ENCODE peak calls at places on chromosome 14, in nine cellular contexts. One of them, this sample, is unnamed.

GRCh38 chr14:100890451-100890850 is 13.1 kb downstream of the RTL1 start:
- DNase-seq in endothelial cell: no peak
- DNase-seq in neural progenitor cell: no peak
- DNase-seq in IMR-90: no peak
- DNase-seq in AG04450: no peak
- DNase-seq in fibroblast of pulmonary artery: no peak
- DNase-seq in astrocyte of the cerebellum: no peak
- DNase-seq in fibroblast of lung: no peak
- DNase-seq in cardiac fibroblast: no peak
- DNase-seq in this sample: no peak

GRCh38 chr14:77707355-77707723 is 484 bp downstream of the ALKBH1 start:
- DNase-seq in fibroblast of pulmonary artery: peak
- DNase-seq in neural progenitor cell: peak
- DNase-seq in IMR-90: peak
- DNase-seq in astrocyte of the cerebellum: peak
- DNase-seq in fibroblast of lung: peak
- DNase-seq in endothelial cell: peak
- DNase-seq in AG04450: peak
- DNase-seq in cardiac fibroblast: peak
- DNase-seq in this sample: peak

GRCh38 chr14:61973981-61974380 is 211.8 kb downstream of the SNAPC1 start:
- DNase-seq in fibroblast of lung: peak
- DNase-seq in endothelial cell: no peak
- DNase-seq in IMR-90: peak
- DNase-seq in cardiac fibroblast: peak
- DNase-seq in neural progenitor cell: no peak
- DNase-seq in fibroblast of pulmonary artery: peak
- DNase-seq in AG04450: peak
- DNase-seq in astrocyte of the cerebellum: peak
- DNase-seq in this sample: peak

GRCh38 chr14:61609143-61609851 is 86.0 kb upstream of the HIF1A start:
- DNase-seq in cardiac fibroblast: peak
- DNase-seq in neural progenitor cell: peak
- DNase-seq in endothelial cell: peak
- DNase-seq in IMR-90: peak
- DNase-seq in astrocyte of the cerebellum: no peak
- DNase-seq in AG04450: no peak
- DNase-seq in fibroblast of lung: peak
- DNase-seq in fibroblast of pulmonary artery: peak
- DNase-seq in this sample: peak

GRCh38 chr14:89504602-89505320 is 87.7 kb upstream of the FOXN3 start:
- DNase-seq in AG04450: no peak
- DNase-seq in fibroblast of pulmonary artery: peak
- DNase-seq in IMR-90: peak
- DNase-seq in endothelial cell: no peak
- DNase-seq in fibroblast of lung: peak
- DNase-seq in cardiac fibroblast: peak
- DNase-seq in astrocyte of the cerebellum: peak
- DNase-seq in neural progenitor cell: no peak
- DNase-seq in this sample: peak

GRCh38 chr14:91067186-91067585 is 6.7 kb upstream of the RPS6KA5 start:
- DNase-seq in endothelial cell: no peak
- DNase-seq in fibroblast of lung: no peak
- DNase-seq in fibroblast of pulmonary artery: no peak
- DNase-seq in cardiac fibroblast: no peak
- DNase-seq in astrocyte of the cerebellum: no peak
- DNase-seq in IMR-90: no peak
- DNase-seq in AG04450: no peak
- DNase-seq in neural progenitor cell: no peak
- DNase-seq in this sample: no peak

GRCh38 chr14:51816031-51816430 is 44.4 kb upstream of the GNG2 start:
- DNase-seq in neural progenitor cell: no peak
- DNase-seq in fibroblast of pulmonary artery: no peak
- DNase-seq in cardiac fibroblast: no peak
- DNase-seq in fibroblast of lung: no peak
- DNase-seq in astrocyte of the cerebellum: no peak
- DNase-seq in endothelial cell: no peak
- DNase-seq in AG04450: no peak
- DNase-seq in IMR-90: no peak
- DNase-seq in this sample: no peak

GRCh38 chr14:88825503-88825902 is 1.1 kb downstream of the TTC8 start:
- DNase-seq in IMR-90: no peak
- DNase-seq in fibroblast of pulmonary artery: no peak
- DNase-seq in AG04450: no peak
- DNase-seq in astrocyte of the cerebellum: no peak
- DNase-seq in cardiac fibroblast: no peak
- DNase-seq in endothelial cell: no peak
- DNase-seq in fibroblast of lung: no peak
- DNase-seq in neural progenitor cell: no peak
- DNase-seq in this sample: no peak

GRCh38 chr14:47365248-47365647 is 310.2 kb downstream of the MDGA2 start:
- DNase-seq in IMR-90: no peak
- DNase-seq in neural progenitor cell: peak
- DNase-seq in AG04450: no peak
- DNase-seq in fibroblast of lung: no peak
- DNase-seq in fibroblast of pulmonary artery: no peak
- DNase-seq in astrocyte of the cerebellum: no peak
- DNase-seq in cardiac fibroblast: no peak
- DNase-seq in endothelial cell: no peak
- DNase-seq in this sample: no peak

GRCh38 chr14:73887704-73888459 is 1.2 kb downstream of the ZNF410 start:
- DNase-seq in IMR-90: no peak
- DNase-seq in neural progenitor cell: no peak
- DNase-seq in astrocyte of the cerebellum: no peak
- DNase-seq in fibroblast of pulmonary artery: no peak
- DNase-seq in fibroblast of lung: no peak
- DNase-seq in AG04450: no peak
- DNase-seq in endothelial cell: no peak
- DNase-seq in cardiac fibroblast: peak
- DNase-seq in this sample: no peak

GRCh38 chr14:72781476-72782181 is 112.3 kb downstream of the DPF3 start:
- DNase-seq in astrocyte of the cerebellum: peak
- DNase-seq in AG04450: no peak
- DNase-seq in fibroblast of pulmonary artery: peak
- DNase-seq in endothelial cell: no peak
- DNase-seq in cardiac fibroblast: peak
- DNase-seq in fibroblast of lung: peak
- DNase-seq in neural progenitor cell: no peak
- DNase-seq in IMR-90: peak
- DNase-seq in this sample: peak

DNA sequence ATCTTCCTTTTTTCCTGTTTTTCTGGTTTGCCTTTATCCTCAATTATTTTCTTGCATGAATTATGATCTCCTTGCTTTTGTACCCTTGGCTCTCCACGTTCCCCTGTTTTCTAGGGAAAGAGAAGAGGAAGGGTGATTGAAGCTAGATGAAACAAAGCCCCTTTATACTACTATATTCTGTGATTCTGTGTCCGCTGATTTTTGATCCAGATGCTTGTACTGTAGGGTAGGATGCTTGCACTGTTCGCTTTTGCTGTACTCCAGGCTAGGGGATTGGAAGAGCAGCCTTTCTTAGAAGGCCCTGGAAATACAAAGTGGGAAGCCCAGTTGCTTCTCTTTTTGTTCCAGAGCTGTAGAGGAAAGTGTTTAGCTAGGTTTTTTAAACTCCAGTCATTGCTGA is 35.1 kb upstream of the KLHDC2 start:
- DNase-seq in IMR-90: no peak
- DNase-seq in astrocyte of the cerebellum: no peak
- DNase-seq in cardiac fibroblast: no peak
- DNase-seq in fibroblast of lung: no peak
- DNase-seq in neural progenitor cell: no peak
- DNase-seq in fibroblast of pulmonary artery: no peak
- DNase-seq in AG04450: no peak
- DNase-seq in endothelial cell: no peak
- DNase-seq in this sample: no peak
- TF ChIP-seq CTCF in IMR-90: no peak
- TF ChIP-seq CTCF in astrocyte of the cerebellum: no peak
- TF ChIP-seq CTCF in cardiac fibroblast: no peak
- TF ChIP-seq CTCF in fibroblast of lung: no peak
- TF ChIP-seq CTCF in neural progenitor cell: no peak
- TF ChIP-seq CTCF in fibroblast of pulmonary artery: no peak
- TF ChIP-seq CTCF in AG04450: no peak
- TF ChIP-seq CTCF in endothelial cell: no peak
- TF ChIP-seq CTCF in this sample: no peak

GRCh38 chr14:54746019-54746418 is 156.6 kb downstream of the GCH1 start:
- DNase-seq in fibroblast of lung: no peak
- DNase-seq in astrocyte of the cerebellum: no peak
- DNase-seq in AG04450: no peak
- DNase-seq in fibroblast of pulmonary artery: no peak
- DNase-seq in IMR-90: no peak
- DNase-seq in neural progenitor cell: no peak
- DNase-seq in cardiac fibroblast: no peak
- DNase-seq in endothelial cell: no peak
- DNase-seq in this sample: no peak

GRCh38 chr14:54742492-54743350 is 159.9 kb downstream of the GCH1 start:
- DNase-seq in AG04450: no peak
- DNase-seq in cardiac fibroblast: no peak
- DNase-seq in astrocyte of the cerebellum: no peak
- DNase-seq in fibroblast of lung: no peak
- DNase-seq in neural progenitor cell: no peak
- DNase-seq in fibroblast of pulmonary artery: no peak
- DNase-seq in IMR-90: no peak
- DNase-seq in endothelial cell: no peak
- DNase-seq in this sample: no peak

GRCh38 chr14:54747616-54748015 is 155.0 kb downstream of the GCH1 start:
- DNase-seq in AG04450: no peak
- DNase-seq in endothelial cell: no peak
- DNase-seq in cardiac fibroblast: no peak
- DNase-seq in fibroblast of pulmonary artery: no peak
- DNase-seq in neural progenitor cell: no peak
- DNase-seq in astrocyte of the cerebellum: no peak
- DNase-seq in IMR-90: no peak
- DNase-seq in fibroblast of lung: no peak
- DNase-seq in this sample: no peak

GRCh38 chr14:54739514-54739913 is 163.1 kb downstream of the GCH1 start:
- DNase-seq in IMR-90: no peak
- DNase-seq in neural progenitor cell: no peak
- DNase-seq in fibroblast of lung: no peak
- DNase-seq in cardiac fibroblast: no peak
- DNase-seq in astrocyte of the cerebellum: no peak
- DNase-seq in AG04450: no peak
- DNase-seq in fibroblast of pulmonary artery: no peak
- DNase-seq in endothelial cell: no peak
- DNase-seq in this sample: no peak

DNA sequence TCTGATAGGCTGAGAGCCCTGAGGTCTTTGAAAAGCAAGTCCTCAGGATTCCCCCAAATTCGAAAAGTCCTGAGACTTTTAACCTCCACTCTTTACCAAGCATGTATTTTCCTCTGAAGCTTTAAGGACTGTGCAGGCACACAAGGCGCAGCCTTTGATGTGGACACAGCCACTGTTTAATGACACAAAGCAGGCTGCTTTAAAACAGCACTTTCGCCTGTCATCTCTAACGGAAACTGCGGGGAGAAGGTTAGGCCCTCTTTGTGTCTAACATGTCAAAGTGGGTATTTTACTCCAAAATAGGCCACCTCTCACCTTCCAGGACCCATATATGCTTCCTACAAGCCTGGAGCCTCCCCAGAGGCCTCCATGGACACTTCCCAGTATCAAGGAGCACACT is 159.2 kb downstream of the GCH1 start:
- DNase-seq in neural progenitor cell: no peak
- DNase-seq in fibroblast of pulmonary artery: no peak
- DNase-seq in cardiac fibroblast: no peak
- DNase-seq in AG04450: no peak
- DNase-seq in endothelial cell: no peak
- DNase-seq in astrocyte of the cerebellum: no peak
- DNase-seq in IMR-90: no peak
- DNase-seq in fibroblast of lung: no peak
- DNase-seq in this sample: no peak
- TF ChIP-seq CTCF in neural progenitor cell: no peak
- TF ChIP-seq CTCF in fibroblast of pulmonary artery: no peak
- TF ChIP-seq CTCF in cardiac fibroblast: no peak
- TF ChIP-seq CTCF in AG04450: no peak
- TF ChIP-seq CTCF in endothelial cell: no peak
- TF ChIP-seq CTCF in astrocyte of the cerebellum: no peak
- TF ChIP-seq CTCF in IMR-90: no peak
- TF ChIP-seq CTCF in fibroblast of lung: no peak
- TF ChIP-seq CTCF in this sample: no peak

GRCh38 chr14:50334211-50334610 is 22.1 kb downstream of the DMAC2L start:
- DNase-seq in AG04450: no peak
- DNase-seq in fibroblast of lung: no peak
- DNase-seq in endothelial cell: no peak
- DNase-seq in astrocyte of the cerebellum: no peak
- DNase-seq in IMR-90: no peak
- DNase-seq in neural progenitor cell: no peak
- DNase-seq in fibroblast of pulmonary artery: no peak
- DNase-seq in cardiac fibroblast: no peak
- DNase-seq in this sample: no peak

GRCh38 chr14:50335989-50336391 is 23.9 kb downstream of the DMAC2L start:
- DNase-seq in astrocyte of the cerebellum: no peak
- DNase-seq in neural progenitor cell: peak
- DNase-seq in endothelial cell: peak
- DNase-seq in AG04450: no peak
- DNase-seq in fibroblast of lung: peak
- DNase-seq in IMR-90: peak
- DNase-seq in cardiac fibroblast: peak
- DNase-seq in fibroblast of pulmonary artery: peak
- DNase-seq in this sample: no peak

GRCh38 chr14:50335389-50335788 is 23.3 kb downstream of the DMAC2L start:
- DNase-seq in fibroblast of lung: peak
- DNase-seq in endothelial cell: peak
- DNase-seq in AG04450: no peak
- DNase-seq in astrocyte of the cerebellum: peak
- DNase-seq in cardiac fibroblast: peak
- DNase-seq in neural progenitor cell: peak
- DNase-seq in fibroblast of pulmonary artery: peak
- DNase-seq in IMR-90: peak
- DNase-seq in this sample: peak

GRCh38 chr14:50338547-50338946 is 26.4 kb downstream of the DMAC2L start:
- DNase-seq in AG04450: no peak
- DNase-seq in endothelial cell: no peak
- DNase-seq in IMR-90: no peak
- DNase-seq in fibroblast of pulmonary artery: no peak
- DNase-seq in cardiac fibroblast: no peak
- DNase-seq in neural progenitor cell: no peak
- DNase-seq in astrocyte of the cerebellum: no peak
- DNase-seq in fibroblast of lung: no peak
- DNase-seq in this sample: no peak

DNA sequence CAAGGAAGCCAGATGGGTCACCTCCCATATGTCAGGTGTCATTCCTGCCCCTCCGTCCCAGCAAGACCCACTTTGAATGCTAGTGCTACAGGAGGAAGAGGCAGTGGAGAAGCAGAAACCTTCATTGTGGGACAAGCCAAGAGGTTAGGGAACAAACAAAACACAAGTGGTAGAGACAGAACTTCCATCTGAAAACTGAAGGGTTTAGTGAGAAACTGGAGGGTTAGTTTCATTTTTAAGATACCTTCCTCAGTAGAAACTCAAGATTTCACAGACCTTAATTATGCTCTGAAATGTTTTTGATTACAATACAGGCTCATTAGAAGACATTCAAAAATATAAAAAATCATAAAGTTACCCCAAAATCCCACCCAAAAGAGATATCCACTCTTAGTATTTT is 24.3 kb downstream of the DMAC2L start:
- DNase-seq in IMR-90: no peak
- DNase-seq in endothelial cell: no peak
- DNase-seq in fibroblast of lung: no peak
- DNase-seq in AG04450: no peak
- DNase-seq in cardiac fibroblast: no peak
- DNase-seq in fibroblast of pulmonary artery: no peak
- DNase-seq in neural progenitor cell: no peak
- DNase-seq in astrocyte of the cerebellum: no peak
- DNase-seq in this sample: no peak
- TF ChIP-seq CTCF in IMR-90: no peak
- TF ChIP-seq CTCF in endothelial cell: no peak
- TF ChIP-seq CTCF in fibroblast of lung: no peak
- TF ChIP-seq CTCF in AG04450: no peak
- TF ChIP-seq CTCF in cardiac fibroblast: no peak
- TF ChIP-seq CTCF in fibroblast of pulmonary artery: no peak
- TF ChIP-seq CTCF in neural progenitor cell: no peak
- TF ChIP-seq CTCF in astrocyte of the cerebellum: no peak
- TF ChIP-seq CTCF in this sample: no peak

GRCh38 chr14:65170768-65171251 is 68.5 kb upstream of the MAX start:
- DNase-seq in neural progenitor cell: peak
- DNase-seq in fibroblast of pulmonary artery: peak
- DNase-seq in AG04450: peak
- DNase-seq in endothelial cell: peak
- DNase-seq in cardiac fibroblast: peak
- DNase-seq in fibroblast of lung: peak
- DNase-seq in IMR-90: peak
- DNase-seq in astrocyte of the cerebellum: peak
- DNase-seq in this sample: peak
- TF ChIP-seq CTCF in neural progenitor cell: peak
- TF ChIP-seq CTCF in fibroblast of pulmonary artery: peak
- TF ChIP-seq CTCF in AG04450: peak
- TF ChIP-seq CTCF in endothelial cell: no peak
- TF ChIP-seq CTCF in cardiac fibroblast: peak
- TF ChIP-seq CTCF in fibroblast of lung: peak
- TF ChIP-seq CTCF in IMR-90: peak
- TF ChIP-seq CTCF in astrocyte of the cerebellum: peak
- TF ChIP-seq CTCF in this sample: peak

This sample was measured in HFFc6.